ENCODE peak calls at places on chromosomes 11 and 22, in seven cellular contexts. One of them, this sample, is unnamed.

GRCh38 chr22:36331306-36331911 is 56.4 kb downstream of the MYH9 start:
- DNase-seq in neuronal stem cell: no peak
- DNase-seq in IMR-90: peak; percentile 98
- DNase-seq in mesenchymal stem cell: peak; percentile 97
- DNase-seq in H9: peak; percentile 91
- DNase-seq in H1: peak; percentile 65
- DNase-seq in mesendoderm: peak; percentile 99
- DNase-seq in this sample: peak; percentile 97

GRCh38 chr11:405976-406795 is 8.6 kb downstream of the SIGIRR start:
- DNase-seq in neuronal stem cell: no peak
- DNase-seq in IMR-90: no peak
- DNase-seq in mesenchymal stem cell: no peak
- DNase-seq in H9: no peak
- DNase-seq in H1: no peak
- DNase-seq in mesendoderm: no peak
- DNase-seq in this sample: no peak

GRCh38 chr11:119431523-119431922 is 8.6 kb upstream of the THY1 start:
- DNase-seq in neuronal stem cell: no peak
- DNase-seq in IMR-90: no peak
- DNase-seq in mesenchymal stem cell: no peak
- DNase-seq in H9: no peak
- DNase-seq in H1: no peak
- DNase-seq in mesendoderm: no peak
- DNase-seq in this sample: no peak

GRCh38 chr22:19811811-19812771 is 42.6 kb downstream of the GNB1L start:
- DNase-seq in neuronal stem cell: no peak
- DNase-seq in IMR-90: no peak
- DNase-seq in mesenchymal stem cell: no peak
- DNase-seq in H9: no peak
- DNase-seq in H1: no peak
- DNase-seq in mesendoderm: no peak
- DNase-seq in this sample: no peak

GRCh38 chr22:49999063-49999900 is 13.3 kb downstream of the IL17REL start:
- DNase-seq in neuronal stem cell: peak; percentile 45
- DNase-seq in IMR-90: no peak
- DNase-seq in mesenchymal stem cell: peak; percentile 10
- DNase-seq in H9: peak; percentile 87
- DNase-seq in H1: no peak
- DNase-seq in mesendoderm: peak; percentile 51
- DNase-seq in this sample: no peak

GRCh38 chr22:28429711-28430110 is 249.9 kb downstream of the TTC28 start:
- DNase-seq in neuronal stem cell: no peak
- DNase-seq in IMR-90: no peak
- DNase-seq in mesenchymal stem cell: no peak
- DNase-seq in H9: no peak
- DNase-seq in H1: no peak
- DNase-seq in mesendoderm: no peak
- DNase-seq in this sample: no peak

GRCh38 chr22:27318516-27318915 is 483.0 kb downstream of the MN1 start:
- DNase-seq in neuronal stem cell: no peak
- DNase-seq in IMR-90: peak; percentile 44
- DNase-seq in mesenchymal stem cell: peak; percentile 96
- DNase-seq in H9: peak; percentile 7
- DNase-seq in H1: no peak
- DNase-seq in mesendoderm: peak; percentile 27
- DNase-seq in this sample: peak; percentile 39

GRCh38 chr11:116984589-116984988 is 113.6 kb downstream of the SIK3 start:
- DNase-seq in neuronal stem cell: no peak
- DNase-seq in IMR-90: peak; percentile 98
- DNase-seq in mesenchymal stem cell: peak; percentile 89
- DNase-seq in H9: no peak
- DNase-seq in H1: no peak
- DNase-seq in mesendoderm: no peak
- DNase-seq in this sample: peak; percentile 63

GRCh38 chr11:122706261-122706660 is 50.7 kb downstream of the UBASH3B start:
- DNase-seq in neuronal stem cell: no peak
- DNase-seq in IMR-90: peak; percentile 78
- DNase-seq in mesenchymal stem cell: peak; percentile 90
- DNase-seq in H9: no peak
- DNase-seq in H1: no peak
- DNase-seq in mesendoderm: no peak
- DNase-seq in this sample: peak; percentile 87

GRCh38 chr11:12502950-12503579 is 125.7 kb downstream of the PARVA start:
- DNase-seq in neuronal stem cell: no peak
- DNase-seq in IMR-90: peak; percentile 47
- DNase-seq in mesenchymal stem cell: peak; percentile 68
- DNase-seq in H9: no peak
- DNase-seq in H1: no peak
- DNase-seq in mesendoderm: peak; percentile 47
- DNase-seq in this sample: no peak

GRCh38 chr11:23205156-23205871 is 345.0 kb upstream of the CCDC179 start:
- DNase-seq in neuronal stem cell: no peak
- DNase-seq in IMR-90: peak; percentile 50
- DNase-seq in mesenchymal stem cell: peak; percentile 20
- DNase-seq in H9: no peak
- DNase-seq in H1: no peak
- DNase-seq in mesendoderm: no peak
- DNase-seq in this sample: no peak

GRCh38 chr11:27456802-27457329 is 15.7 kb downstream of the LGR4 start:
- DNase-seq in neuronal stem cell: no peak
- DNase-seq in IMR-90: no peak
- DNase-seq in mesenchymal stem cell: no peak
- DNase-seq in H9: no peak
- DNase-seq in H1: no peak
- DNase-seq in mesendoderm: no peak
- DNase-seq in this sample: no peak
- H3K23ac ChIP-seq in neuronal stem cell: no peak overlapping the region
- H3K23ac ChIP-seq in IMR-90: no peak overlapping the region
- H3K23ac ChIP-seq in mesenchymal stem cell: no peak overlapping the region
- H3K23ac ChIP-seq in H9: no peak overlapping the region
- H3K23ac ChIP-seq in H1: no peak overlapping the region
- H3K23ac ChIP-seq in mesendoderm: no peak overlapping the region
- H3K23ac ChIP-seq in this sample: no peak overlapping the region

GRCh38 chr22:46583571-46583970 is 36.6 kb upstream of the GRAMD4 start:
- DNase-seq in neuronal stem cell: no peak
- DNase-seq in IMR-90: no peak
- DNase-seq in mesenchymal stem cell: no peak
- DNase-seq in H9: peak; percentile 20
- DNase-seq in H1: no peak
- DNase-seq in mesendoderm: no peak
- DNase-seq in this sample: no peak
- H3K23ac ChIP-seq in neuronal stem cell: no peak overlapping the region
- H3K23ac ChIP-seq in IMR-90: no peak overlapping the region
- H3K23ac ChIP-seq in mesenchymal stem cell: no peak overlapping the region
- H3K23ac ChIP-seq in H9: no peak overlapping the region
- H3K23ac ChIP-seq in H1: no peak overlapping the region
- H3K23ac ChIP-seq in mesendoderm: no peak overlapping the region
- H3K23ac ChIP-seq in this sample: no peak overlapping the region

DNA sequence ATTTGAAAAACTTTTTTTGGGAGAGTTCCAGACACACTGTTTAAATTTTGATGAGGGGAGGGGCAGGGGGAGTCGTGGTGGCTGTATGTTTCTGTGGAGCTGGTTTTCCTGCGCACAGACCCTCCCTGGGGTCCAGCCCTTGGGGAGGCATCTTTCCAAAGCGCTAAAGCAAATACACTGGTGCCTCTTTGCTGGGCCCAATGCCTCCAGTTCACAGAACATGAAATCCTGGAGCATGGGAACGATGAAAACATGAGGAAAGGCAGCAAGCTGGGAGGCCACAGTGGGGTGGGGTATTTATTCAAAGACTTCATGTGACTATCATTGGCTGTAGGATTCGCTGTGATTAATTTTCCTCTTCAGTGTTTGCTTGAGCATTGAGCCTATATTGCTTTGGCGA is 135.3 kb downstream of the CCDC34 start:
- DNase-seq in neuronal stem cell: no peak
- DNase-seq in IMR-90: no peak
- DNase-seq in mesenchymal stem cell: no peak
- DNase-seq in H9: no peak
- DNase-seq in H1: no peak
- DNase-seq in mesendoderm: no peak
- DNase-seq in this sample: no peak
- H3K23ac ChIP-seq in neuronal stem cell: no peak overlapping the region
- H3K23ac ChIP-seq in IMR-90: no peak overlapping the region
- H3K23ac ChIP-seq in mesenchymal stem cell: no peak overlapping the region
- H3K23ac ChIP-seq in H9: no peak overlapping the region
- H3K23ac ChIP-seq in H1: no peak overlapping the region
- H3K23ac ChIP-seq in mesendoderm: no peak overlapping the region
- H3K23ac ChIP-seq in this sample: no peak overlapping the region

DNA sequence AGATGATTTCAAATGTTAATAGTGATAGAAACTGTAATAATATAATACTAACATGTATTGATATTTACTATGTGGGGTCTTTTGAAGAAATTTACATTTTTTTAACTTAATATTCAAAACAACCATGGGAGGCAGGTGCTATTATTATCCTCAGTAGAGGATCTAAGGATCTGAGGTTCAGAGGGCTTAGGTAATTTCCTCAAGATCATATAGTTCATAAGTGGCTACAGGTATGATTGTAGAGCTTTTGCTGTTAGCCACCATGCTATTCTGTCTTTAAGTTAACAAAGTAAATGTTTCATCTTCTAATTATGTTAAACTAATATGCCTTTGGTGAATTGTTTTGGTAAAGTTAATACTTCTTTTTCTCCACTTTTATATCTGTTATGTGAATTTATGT is 83.6 kb downstream of the PDE3B start:
- DNase-seq in neuronal stem cell: no peak
- DNase-seq in IMR-90: no peak
- DNase-seq in mesenchymal stem cell: no peak
- DNase-seq in H9: no peak
- DNase-seq in H1: no peak
- DNase-seq in mesendoderm: no peak
- DNase-seq in this sample: no peak
- H3K23ac ChIP-seq in neuronal stem cell: no peak overlapping the region
- H3K23ac ChIP-seq in IMR-90: no peak overlapping the region
- H3K23ac ChIP-seq in mesenchymal stem cell: no peak overlapping the region
- H3K23ac ChIP-seq in H9: no peak overlapping the region
- H3K23ac ChIP-seq in H1: no peak overlapping the region
- H3K23ac ChIP-seq in mesendoderm: no peak overlapping the region
- H3K23ac ChIP-seq in this sample: no peak overlapping the region

GRCh38 chr11:63854696-63855095 is 15.8 kb downstream of the MARK2 start:
- DNase-seq in neuronal stem cell: no peak
- DNase-seq in IMR-90: no peak
- DNase-seq in mesenchymal stem cell: no peak
- DNase-seq in H9: no peak
- DNase-seq in H1: no peak
- DNase-seq in mesendoderm: no peak
- DNase-seq in this sample: no peak

GRCh38 chr11:63862923-63863322 is 24.0 kb downstream of the MARK2 start:
- DNase-seq in neuronal stem cell: no peak
- DNase-seq in IMR-90: no peak
- DNase-seq in mesenchymal stem cell: peak; percentile 56
- DNase-seq in H9: no peak
- DNase-seq in H1: no peak
- DNase-seq in mesendoderm: no peak
- DNase-seq in this sample: no peak

GRCh38 chr11:63855975-63856374 is 17.1 kb downstream of the MARK2 start:
- DNase-seq in neuronal stem cell: no peak
- DNase-seq in IMR-90: no peak
- DNase-seq in mesenchymal stem cell: no peak
- DNase-seq in H9: no peak
- DNase-seq in H1: no peak
- DNase-seq in mesendoderm: no peak
- DNase-seq in this sample: no peak

DNA sequence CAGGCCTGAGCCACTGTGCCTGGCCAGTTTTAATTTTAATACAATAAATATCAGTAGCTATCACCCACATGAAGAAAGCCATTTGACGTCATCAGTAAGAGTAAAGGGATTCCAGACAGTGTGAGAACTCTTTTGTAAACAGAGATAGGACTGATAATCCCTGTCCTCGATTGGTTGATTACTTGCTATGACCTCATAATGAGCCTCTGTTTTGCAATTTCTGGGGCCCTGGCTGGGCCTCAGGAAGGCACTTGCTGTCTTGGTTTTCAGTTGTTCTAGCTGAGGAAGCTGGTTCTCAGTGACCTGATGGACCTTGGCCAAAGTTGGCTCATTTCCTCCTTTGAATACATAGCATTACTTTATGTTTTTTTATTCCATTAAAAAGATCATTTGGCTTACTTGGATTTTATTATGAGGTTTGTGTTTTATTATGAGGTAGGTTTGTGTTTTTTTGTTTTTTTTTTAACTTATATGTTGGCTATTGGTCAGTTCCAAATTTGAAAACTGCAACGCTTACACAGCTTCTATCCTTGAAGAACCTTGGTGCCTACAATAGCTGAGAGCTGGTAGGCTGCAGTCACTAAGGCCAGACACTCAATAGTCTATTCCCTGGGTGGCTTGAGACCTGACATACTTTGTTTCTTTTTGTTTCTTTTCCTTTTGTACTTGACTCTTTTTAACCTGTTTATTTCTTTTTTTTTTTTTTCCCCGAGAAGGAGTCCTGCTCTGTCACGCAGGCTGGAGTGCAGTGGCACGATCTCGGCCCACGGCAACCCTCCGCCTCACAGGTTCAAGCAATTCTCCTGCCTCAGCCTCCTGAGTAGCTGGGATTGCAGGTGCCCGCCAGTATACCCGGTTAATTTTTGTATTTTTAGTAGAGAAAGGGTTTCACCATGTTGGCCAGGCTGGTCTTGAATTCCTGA is 20.0 kb downstream of the MARK2 start:
- DNase-seq in neuronal stem cell: no peak
- DNase-seq in IMR-90: peak; percentile 90
- DNase-seq in mesenchymal stem cell: peak; percentile 90
- DNase-seq in H9: no peak
- DNase-seq in H1: no peak
- DNase-seq in mesendoderm: no peak
- DNase-seq in this sample: peak; percentile 66
- H3K23ac ChIP-seq in neuronal stem cell: no peak overlapping the region
- H3K23ac ChIP-seq in IMR-90: no peak overlapping the region
- H3K23ac ChIP-seq in mesenchymal stem cell: no peak overlapping the region
- H3K23ac ChIP-seq in H9: no peak overlapping the region
- H3K23ac ChIP-seq in H1: no peak overlapping the region
- H3K23ac ChIP-seq in mesendoderm: no peak overlapping the region
- H3K23ac ChIP-seq in this sample: no peak overlapping the region